ENCODE peak calls at places on chromosome 1, in eight cellular contexts. Y is epithelial cell of proximal tubule, J is spleen, G is uterus, L is pancreas, N is sigmoid colon, Z is MM.1S, C is prostate gland. F is an unnamed sample.

GRCh38 chr1:114008352-114009041 is 29.2 kb downstream of the OLFML3 start:
- DNase-seq in Y (no peak), J (no peak), G (no peak), L (no peak), N (no peak), Z (no peak), C (no peak), F (no peak)

GRCh38 chr1:94983343-94983742 is 56.4 kb upstream of the CNN3 start:
- DNase-seq in Y (peak), J (no peak), G (peak), L (no peak), N (peak), Z (no peak), C (no peak), F (no peak)

GRCh38 chr1:168348146-168348709 is 67.6 kb downstream of the TBX19 start:
- DNase-seq in Y (no peak), J (no peak), G (no peak), L (no peak), N (no peak), Z (peak), C (no peak), F (no peak)

GRCh38 chr1:32303997-32304622 is 12.2 kb downstream of the HDAC1 start:
- DNase-seq in Y (no peak), J (no peak), G (no peak), L (no peak), N (no peak), Z (no peak), C (no peak), F (no peak)

GRCh38 chr1:93979718-93980319 is 70.6 kb upstream of the GCLM start:
- DNase-seq in Y (peak), J (no peak), G (peak), L (no peak), N (peak), Z (no peak), C (peak), F (no peak)

GRCh38 chr1:198199105-198199504 is 42.3 kb downstream of the NEK7 start:
- DNase-seq in Y (no peak), J (no peak), G (no peak), L (no peak), N (no peak), Z (peak), C (no peak), F (no peak)

GRCh38 chr1:201356701-201357100 is 20.8 kb downstream of the TNNT2 start:
- DNase-seq in Y (no peak), J (peak), G (no peak), L (no peak), N (no peak), Z (no peak), C (no peak), F (peak)

GRCh38 chr1:109425902-109426277 is 358 bp downstream of the PSMA5 start:
- DNase-seq in Y (no peak), J (no peak), G (no peak), L (no peak), N (peak), Z (peak), C (no peak), F (no peak)

GRCh38 chr1:41320860-41321259 is 40.4 kb upstream of the FOXO6 start:
- DNase-seq in Y (no peak), J (no peak), G (no peak), L (no peak), N (no peak), Z (no peak), C (no peak), F (no peak)

GRCh38 chr1:173410794-173411236 is 66.3 kb upstream of the PRDX6 start:
- DNase-seq in Y (no peak), J (peak), G (no peak), L (no peak), N (no peak), Z (peak), C (no peak), F (no peak)

GRCh38 chr1:174871886-174872285 is 127.9 kb upstream of the CACYBP start:
- DNase-seq in Y (no peak), J (no peak), G (no peak), L (no peak), N (no peak), Z (peak), C (no peak), F (no peak)

GRCh38 chr1:174875306-174875705 is 124.4 kb upstream of the CACYBP start:
- DNase-seq in Y (no peak), J (no peak), G (no peak), L (peak), N (no peak), Z (peak), C (peak), F (peak)

GRCh38 chr1:174872615-174873058 is 127.1 kb upstream of the CACYBP start:
- DNase-seq in Y (no peak), J (no peak), G (no peak), L (no peak), N (no peak), Z (no peak), C (no peak), F (no peak)

GRCh38 chr1:174877208-174877673 is 122.5 kb upstream of the CACYBP start:
- DNase-seq in Y (no peak), J (no peak), G (no peak), L (no peak), N (no peak), Z (no peak), C (no peak), F (no peak)

GRCh38 chr1:174874337-174875053 is 125.3 kb upstream of the CACYBP start:
- DNase-seq in Y (no peak), J (no peak), G (no peak), L (no peak), N (no peak), Z (peak), C (no peak), F (no peak)
- H3K4me3 ChIP-seq in Y (peak), J (peak), G (no peak), L (peak), N (peak), Z (peak), C (no peak), F (peak)

GRCh38 chr1:89525169-89525855 is 683 bp downstream of the LRRC8B start:
- DNase-seq in Y (no peak), J (no peak), G (no peak), L (peak), N (peak), Z (peak), C (peak), F (peak)
- TF ChIP-seq CTCF in Y (peak), J (no peak), G (no peak), L (no peak), N (peak), Z (no peak), C (no peak), F (no peak)

GRCh38 chr1:151000408-151000807 is 6.3 kb downstream of the MINDY1 start:
- DNase-seq in Y (no peak), J (no peak), G (no peak), L (no peak), N (no peak), Z (no peak), C (no peak), F (no peak)
- H3K4me3 ChIP-seq in Y (no peak), J (no peak), G (no peak), L (no peak), N (no peak), Z (no peak), C (no peak), F (no peak)

DNA sequence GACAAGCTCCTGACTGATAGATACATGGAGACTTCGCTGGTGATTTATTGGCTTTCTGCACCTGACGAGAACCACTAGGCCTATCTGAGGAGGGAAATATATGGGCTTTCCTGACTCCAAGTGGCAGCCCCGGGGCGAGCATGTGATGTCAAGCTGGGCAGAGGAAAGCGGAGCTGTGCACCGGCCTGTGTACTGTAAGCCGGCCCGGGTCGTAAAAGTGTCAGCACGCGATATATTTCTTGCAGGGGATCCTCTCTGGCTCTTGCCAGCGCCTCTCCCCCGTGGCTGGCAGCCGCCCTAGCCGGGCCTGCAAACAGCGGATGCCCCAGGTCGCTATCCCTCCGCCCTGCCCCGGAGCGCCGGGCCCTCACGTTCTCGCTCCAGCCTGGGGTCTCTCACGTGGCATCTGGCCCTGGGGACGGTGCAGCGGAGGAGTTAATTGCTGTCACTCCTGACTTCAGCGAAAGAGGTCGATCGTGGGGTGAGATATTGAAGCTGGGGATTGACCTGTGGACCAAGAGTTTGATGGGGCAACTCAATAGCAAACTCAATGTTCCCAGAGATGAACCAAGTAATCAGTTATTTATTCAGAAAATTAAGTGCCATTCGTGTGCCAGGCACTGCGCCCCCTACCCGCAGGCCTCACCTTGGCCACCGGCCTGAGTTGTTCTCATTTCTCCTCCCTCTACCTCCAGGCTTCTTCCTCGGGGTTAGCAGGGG is 41.0 kb upstream of the HAO2 start:
- DNase-seq in Y (no peak), J (peak), G (peak), L (no peak), N (peak), Z (peak), C (peak), F (peak)
- TF ChIP-seq CTCF in Y (peak), J (no peak), G (peak), L (no peak), N (no peak), Z (peak), C (no peak), F (peak)

GRCh38 chr1:235864965-235865525 is 1.7 kb downstream of the LYST start:
- DNase-seq in Y (no peak), J (no peak), G (no peak), L (no peak), N (no peak), Z (no peak), C (no peak), F (no peak)
- H3K4me3 ChIP-seq in Y (peak), J (peak), G (peak), L (no peak), N (peak), Z (no peak), C (no peak), F (peak)

DNA sequence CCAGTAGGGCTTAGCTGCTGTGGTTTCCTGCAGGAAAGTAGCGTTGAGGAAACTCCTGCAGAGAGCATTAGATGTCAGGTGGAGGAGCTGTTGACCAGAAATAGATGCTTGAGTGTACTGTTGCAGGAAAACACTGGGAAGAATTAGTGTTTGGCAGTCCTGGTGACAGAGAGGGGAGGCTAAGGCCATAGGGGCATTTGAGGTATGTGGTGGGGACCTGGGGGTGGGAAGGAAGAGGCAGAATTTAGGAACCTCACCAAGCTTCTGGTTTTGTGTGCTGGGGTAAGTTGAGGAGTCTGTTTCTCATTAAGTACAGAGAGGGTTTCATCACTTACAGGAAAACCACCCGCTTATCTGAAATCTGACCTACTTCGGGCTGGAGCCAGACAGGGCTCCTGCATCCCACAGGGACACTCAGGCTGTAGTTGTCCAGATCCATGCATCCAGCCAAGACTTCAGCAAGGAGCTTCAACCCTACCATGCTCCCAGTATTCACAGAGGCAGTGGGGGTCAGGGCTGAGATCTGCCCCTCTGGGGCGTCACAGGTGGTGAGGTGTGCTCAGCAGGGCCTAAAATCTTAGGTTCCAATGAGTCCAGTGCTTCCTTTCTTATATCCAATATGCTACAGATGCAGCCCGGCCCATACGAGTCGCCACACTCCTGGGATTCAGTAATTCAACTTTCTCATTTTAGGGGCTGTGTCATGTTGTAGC is 15.1 kb downstream of the SH2D2A start:
- DNase-seq in Y (no peak), J (no peak), G (peak), L (no peak), N (no peak), Z (no peak), C (no peak), F (no peak)
- TF ChIP-seq CTCF in Y (no peak), J (no peak), G (peak), L (no peak), N (no peak), Z (no peak), C (no peak), F (no peak)

GRCh38 chr1:44778705-44779576 is 3.6 kb downstream of the RPS8 start:
- DNase-seq in Y (no peak), J (no peak), G (no peak), L (peak), N (no peak), Z (no peak), C (no peak), F (no peak)

GRCh38 chr1:44775930-44776748 is 799 bp downstream of the RPS8 start:
- DNase-seq in Y (no peak), J (peak), G (no peak), L (peak), N (no peak), Z (peak), C (no peak), F (no peak)

GRCh38 chr1:44777969-44778635 is 2.8 kb downstream of the RPS8 start:
- DNase-seq in Y (no peak), J (peak), G (no peak), L (peak), N (no peak), Z (no peak), C (no peak), F (no peak)

GRCh38 chr1:44776749-44777068 is 1.4 kb downstream of the RPS8 start:
- DNase-seq in Y (no peak), J (peak), G (no peak), L (peak), N (no peak), Z (no peak), C (no peak), F (no peak)

DNA sequence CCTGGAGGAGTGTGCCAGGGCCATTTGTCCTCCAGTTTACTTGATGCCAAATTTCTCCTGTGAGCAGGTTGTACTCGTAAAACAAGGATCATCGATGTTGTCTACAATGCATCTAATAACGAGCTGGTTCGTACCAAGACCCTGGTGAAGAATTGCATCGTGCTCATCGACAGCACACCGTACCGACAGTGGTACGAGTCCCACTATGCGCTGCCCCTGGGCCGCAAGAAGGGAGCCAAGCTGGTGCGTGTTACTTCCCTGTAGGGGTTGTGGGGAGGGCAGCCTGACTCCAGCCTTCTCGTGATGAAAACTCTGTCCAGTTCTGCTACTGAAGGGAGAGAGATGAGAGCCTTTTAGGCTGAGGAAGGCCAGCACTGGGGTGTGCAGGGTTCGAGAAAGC is 2.2 kb downstream of the RPS8 start:
- DNase-seq in Y (no peak), J (peak), G (no peak), L (peak), N (no peak), Z (no peak), C (no peak), F (no peak)
- H3K4me3 ChIP-seq in Y (peak), J (peak), G (no peak), L (no peak), N (no peak), Z (peak), C (no peak), F (no peak)